ENCODE peak calls at places on chromosomes 5 and 9, in five cellular contexts. Y, A, S, J and T are unnamed samples.

GRCh38 chr5:145347026-145347616 is 488.0 kb downstream of the PRELID2 start:
- DNase-seq in A (peak), Y (no peak), J (no peak), S (no peak), T (no peak)

GRCh38 chr9:11457809-11458785 is 845.3 kb upstream of the PTPRD start:
- DNase-seq in S (no peak), A (no peak), J (no peak), Y (no peak), T (no peak)

GRCh38 chr9:105007143-105007542 is 79.2 kb upstream of the ABCA1 start:
- DNase-seq in S (no peak), A (peak), J (no peak), Y (no peak), T (no peak)

GRCh38 chr5:58407042-58407709 is 52.7 kb downstream of the PLK2 start:
- DNase-seq in S (no peak), J (no peak), A (peak), Y (no peak), T (no peak)

GRCh38 chr5:136776022-136776927 is 410.9 kb upstream of the TRPC7 start:
- DNase-seq in J (no peak), A (peak), Y (no peak), S (no peak), T (no peak)

GRCh38 chr9:115513148-115513547 is 395.2 kb upstream of the TNC start:
- DNase-seq in J (no peak), Y (no peak), S (no peak), A (no peak), T (no peak)

GRCh38 chr9:93096811-93097382 is 880 bp downstream of the CARD19 start:
- DNase-seq in J (no peak), S (no peak), A (no peak), Y (no peak), T (no peak)

GRCh38 chr5:141632650-141633049 is 4.0 kb downstream of the HDAC3 start:
- DNase-seq in Y (no peak), A (no peak), S (no peak), J (no peak), T (no peak)

GRCh38 chr9:89603629-89604462 is 966 bp upstream of the GADD45G start:
- DNase-seq in Y (peak), J (peak), A (no peak), S (peak), T (peak)

GRCh38 chr5:9784231-9784630 is 154.1 kb upstream of the TAS2R1 start:
- DNase-seq in Y (no peak), J (no peak), S (no peak), A (no peak), T (no peak)

GRCh38 chr9:86034863-86035734 is 64.3 kb downstream of the GOLM1 start:
- DNase-seq in A (peak), S (no peak), Y (peak), J (no peak), T (no peak)

GRCh38 chr9:89458768-89459496 is 39.0 kb downstream of the SEMA4D start:
- DNase-seq in A (no peak), Y (no peak), J (no peak), S (no peak), T (no peak)

GRCh38 chr5:7047862-7048261 is 334.6 kb downstream of the TENT4A start:
- DNase-seq in J (no peak), Y (no peak), S (no peak), A (no peak), T (no peak)

GRCh38 chr5:138339086-138339456 is 1.0 kb downstream of the FAM53C start:
- DNase-seq in J (no peak), Y (no peak), S (no peak), A (no peak), T (no peak)

GRCh38 chr9:8599937-8600336 is 800.4 kb upstream of the DMAC1 start:
- DNase-seq in S (no peak), J (no peak), Y (no peak), A (no peak), T (no peak)

GRCh38 chr9:133740891-133741290 is 2.7 kb upstream of the SARDH start:
- DNase-seq in Y (no peak), A (no peak), J (no peak), S (peak), T (no peak)

GRCh38 chr5:98964621-98965020 is 35.8 kb upstream of the CHD1 start:
- DNase-seq in A (no peak), J (no peak), Y (no peak), S (no peak), T (no peak)

GRCh38 chr5:84478603-84479002 is 93.9 kb upstream of the EDIL3 start:
- DNase-seq in S (no peak), J (no peak), Y (no peak), A (no peak), T (no peak)

GRCh38 chr9:88829276-88829675 is 162.0 kb upstream of the S1PR3 start:
- DNase-seq in J (no peak), Y (no peak), A (no peak), S (no peak), T (no peak)

GRCh38 chr9:112819635-112820496 is 69.3 kb downstream of the SNX30 start:
- DNase-seq in J (no peak), A (peak), S (peak), Y (peak), T (peak)

GRCh38 chr5:62960781-62961180 is 382.2 kb downstream of the LRRC70 start:
- DNase-seq in J (no peak), Y (no peak), A (no peak), S (no peak), T (no peak)

GRCh38 chr5:53265043-53265442 is 155.5 kb upstream of the MOCS2 start:
- DNase-seq in S (no peak), Y (no peak), A (no peak), J (no peak), T (no peak)

GRCh38 chr5:76608833-76609232 is 14.4 kb downstream of the F2RL2 start:
- DNase-seq in S (no peak), A (no peak), J (peak), Y (no peak), T (no peak)

GRCh38 chr5:139600336-139600949 is 39.3 kb downstream of the UBE2D2 start:
- DNase-seq in S (no peak), A (peak), Y (no peak), J (no peak), T (no peak)

GRCh38 chr5:1936901-1937300 is 54.2 kb upstream of the IRX4 start:
- DNase-seq in A (no peak), Y (no peak), J (no peak), S (no peak), T (no peak)

GRCh38 chr5:180162304-180162661 is 46.7 kb downstream of the RASGEF1C start:
- DNase-seq in A (no peak), S (no peak), J (no peak), Y (no peak), T (no peak)

GRCh38 chr5:131635755-131636479 is 888 bp upstream of the RAPGEF6 start:
- DNase-seq in S (peak), Y (no peak), A (no peak), J (peak), T (no peak)

GRCh38 chr9:89872426-89872912 is 267.7 kb downstream of the GADD45G start:
- DNase-seq in A (no peak), S (no peak), Y (no peak), J (no peak), T (no peak)

GRCh38 chr9:132630116-132630515 is 39.7 kb downstream of the DDX31 start:
- DNase-seq in J (no peak), Y (no peak), S (no peak), A (no peak), T (no peak)

GRCh38 chr9:6567140-6567591 is 78.4 kb downstream of the GLDC start:
- DNase-seq in Y (no peak), S (no peak), J (no peak), A (peak), T (no peak)

GRCh38 chr9:22173959-22174358 is 164.9 kb upstream of the CDKN2B start:
- DNase-seq in S (no peak), J (no peak), Y (no peak), A (no peak), T (no peak)